ENCODE peak calls at places on chromosomes 3 and 15, in seven cellular contexts. E is heart left ventricle, W is adrenal gland, F is IMR-90, Q is ovary, A is lower leg skin, C is A549. K is an unnamed sample.

GRCh38 chr3:24493951-24494615 is 567 bp downstream of the THRB start:
- DNase-seq in E (peak; percentile 89), W (peak; percentile 78), F (no peak), Q (peak; percentile 44), A (peak; percentile 95), C (peak; percentile 37), K (no peak)

GRCh38 chr3:129277829-129278271 is 820 bp upstream of the HMCES start:
- DNase-seq in E (no peak), W (no peak), F (peak; percentile 19), Q (no peak), A (no peak), C (peak; percentile 8), K (peak; percentile 53)

GRCh38 chr3:184338538-184338945 is 1.1 kb downstream of the FAM131A start:
- DNase-seq in E (peak; percentile 90), W (peak; percentile 75), F (peak; percentile 87), Q (peak; percentile 96), A (peak; percentile 92), C (no peak), K (peak; percentile 28)

GRCh38 chr3:52798376-52798977 is 3.9 kb downstream of the ITIH3 start:
- DNase-seq in E (no peak), W (no peak), F (no peak), Q (no peak), A (no peak), C (no peak), K (no peak)

GRCh38 chr3:190073264-190073663 is 47.4 kb downstream of the P3H2 start:
- DNase-seq in E (no peak), W (no peak), F (peak; percentile 39), Q (no peak), A (no peak), C (no peak), K (no peak)

GRCh38 chr3:21356402-21356801 is 394.6 kb downstream of the ZNF385D start:
- DNase-seq in E (no peak), W (no peak), F (peak; percentile 0), Q (no peak), A (no peak), C (no peak), K (no peak)

GRCh38 chr15:69820819-69821218 is 276.9 kb downstream of the TLE3 start:
- DNase-seq in E (no peak), W (no peak), F (peak; percentile 21), Q (no peak), A (no peak), C (no peak), K (no peak)

GRCh38 chr15:86197770-86198169 is 118.1 kb downstream of the AGBL1 start:
- DNase-seq in E (no peak), W (peak; percentile 57), F (no peak), Q (no peak), A (no peak), C (no peak), K (no peak)

GRCh38 chr15:62393196-62393595 is 228.1 kb upstream of the C2CD4B start:
- DNase-seq in E (no peak), W (no peak), F (peak; percentile 51), Q (no peak), A (no peak), C (no peak), K (no peak)

GRCh38 chr3:122918576-122919290 is 108.8 kb downstream of the SEMA5B start:
- DNase-seq in E (no peak), W (no peak), F (peak; percentile 24), Q (no peak), A (no peak), C (no peak), K (no peak)

GRCh38 chr15:38354321-38354929 is 99.5 kb upstream of the FAM98B start:
- DNase-seq in E (no peak), W (peak; percentile 67), F (peak; percentile 75), Q (peak; percentile 66), A (peak; percentile 84), C (peak; percentile 66), K (peak; percentile 80)

GRCh38 chr3:128555098-128555825 is 62.3 kb upstream of the GATA2 start:
- DNase-seq in E (peak; percentile 84), W (peak; percentile 39), F (no peak), Q (peak; percentile 44), A (peak; percentile 90), C (no peak), K (no peak)

GRCh38 chr15:76199106-76200082 is 111.9 kb downstream of the ETFA start:
- DNase-seq in E (peak; percentile 85), W (peak; percentile 83), F (peak; percentile 79), Q (peak; percentile 51), A (peak; percentile 86), C (no peak), K (no peak)

GRCh38 chr3:17013050-17013449 is 128.3 kb downstream of the PLCL2 start:
- DNase-seq in E (no peak), W (no peak), F (no peak), Q (no peak), A (no peak), C (no peak), K (no peak)

GRCh38 chr3:63818282-63819150 is 583 bp upstream of the C3orf49 start:
- DNase-seq in E (no peak), W (peak; percentile 62), F (peak; percentile 61), Q (peak; percentile 69), A (peak; percentile 88), C (peak; percentile 33), K (peak; percentile 77)

GRCh38 chr3:111715911-111716523 is 120.9 kb upstream of the ZBED2 start:
- DNase-seq in E (no peak), W (peak; percentile 55), F (peak; percentile 45), Q (peak; percentile 29), A (no peak), C (peak; percentile 61), K (peak; percentile 37)

GRCh38 chr15:68930268-68931022 is at the start of gene SPESP1:
- DNase-seq in E (peak; percentile 89), W (peak; percentile 85), F (peak; percentile 62), Q (peak; percentile 71), A (peak; percentile 89), C (no peak), K (peak; percentile 78)

GRCh38 chr15:84747423-84748273 is 744 bp upstream of the ZNF592 start:
- DNase-seq in E (peak; percentile 90), W (peak; percentile 78), F (peak; percentile 60), Q (peak; percentile 72), A (peak; percentile 95), C (peak; percentile 83), K (peak; percentile 86)
- TF ChIP-seq POLR2A in E (no peak), W (no peak), F (no peak), Q (no peak), A (no peak), C (peak; percentile 52), K (peak; percentile 84)

DNA sequence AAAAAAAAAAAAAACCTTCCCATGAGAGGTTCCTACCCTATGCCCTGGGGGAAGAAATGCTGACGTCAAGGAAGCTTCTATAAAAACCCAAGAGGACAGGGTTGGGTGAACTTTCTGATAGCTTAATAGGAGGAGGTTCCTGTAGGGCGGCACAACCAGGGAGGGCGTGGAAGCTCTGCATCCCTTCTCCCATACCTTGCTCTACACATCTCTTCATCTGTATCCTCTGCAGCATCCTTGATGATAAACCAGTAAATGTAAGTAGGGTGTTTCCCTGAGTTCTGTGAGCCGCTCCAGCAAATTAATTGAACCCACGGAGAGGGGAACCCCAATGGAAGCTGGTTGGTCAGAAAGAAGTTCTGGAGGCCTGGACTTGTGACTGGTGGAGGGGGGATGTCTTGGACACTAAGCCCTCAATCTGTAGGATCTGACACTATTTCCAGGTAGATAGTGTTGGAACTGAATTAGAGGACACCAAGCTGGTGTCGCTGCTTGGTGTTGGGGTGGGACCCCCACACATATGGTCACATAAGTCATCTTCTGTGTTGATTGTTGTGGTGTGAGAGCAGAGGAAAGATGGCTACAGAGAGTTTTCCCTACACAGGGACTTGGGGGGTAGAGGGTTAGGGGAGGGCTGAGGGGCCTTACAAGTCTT is 91.5 kb downstream of the ST6GAL1 start:
- DNase-seq in E (no peak), W (no peak), F (no peak), Q (no peak), A (no peak), C (peak; percentile 8), K (peak; percentile 55)
- TF ChIP-seq POLR2A in E (no peak), W (no peak), F (no peak), Q (no peak), A (no peak), C (no peak), K (no peak)

GRCh38 chr3:12810013-12810780 is 13.7 kb downstream of the CAND2 start:
- DNase-seq in E (peak; percentile 98), W (peak; percentile 98), F (peak; percentile 81), Q (peak; percentile 98), A (peak; percentile 99), C (peak; percentile 91), K (peak; percentile 96)
- TF ChIP-seq POLR2A in E (no peak), W (no peak), F (no peak), Q (peak; percentile 47), A (no peak), C (peak; percentile 85), K (peak; percentile 44)

DNA sequence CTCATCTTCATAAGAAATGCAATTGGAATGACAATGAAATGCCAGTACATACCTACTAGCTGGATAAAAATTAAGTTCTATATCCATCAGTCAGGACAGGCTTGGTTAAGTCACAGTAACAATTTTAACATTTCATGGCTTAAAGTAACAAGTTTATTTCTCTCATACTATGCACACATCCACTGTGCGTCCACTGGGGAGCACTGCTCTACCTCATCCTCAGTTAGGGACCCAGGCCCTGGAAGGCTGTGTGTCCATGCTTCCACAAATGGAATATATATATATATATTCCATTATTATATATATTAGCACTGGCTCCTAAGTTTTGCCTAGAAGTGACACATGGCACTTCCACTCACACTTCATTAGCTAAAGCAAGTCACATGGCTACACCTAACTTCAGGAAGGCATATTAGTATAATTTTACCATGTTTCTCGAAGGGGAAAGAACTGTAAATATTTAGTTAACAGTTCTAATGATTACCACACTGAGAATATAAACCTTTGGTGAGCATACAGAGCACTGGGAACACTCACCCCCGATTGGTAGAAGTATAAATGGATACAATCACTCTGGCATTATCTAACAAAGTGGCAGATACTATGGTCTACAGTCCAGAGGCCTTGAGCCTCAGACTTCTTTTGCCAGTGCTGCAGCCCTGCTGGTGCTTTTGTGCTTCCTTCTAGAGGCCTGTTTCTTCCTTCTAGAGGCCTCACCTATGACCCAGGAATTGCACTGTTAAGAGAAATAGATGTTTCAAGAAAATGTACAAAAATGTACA is 28.6 kb downstream of the AP3S2 start:
- DNase-seq in E (no peak), W (no peak), F (no peak), Q (no peak), A (no peak), C (no peak), K (no peak)
- TF ChIP-seq POLR2A in E (no peak), W (no peak), F (no peak), Q (no peak), A (no peak), C (no peak), K (no peak)

GRCh38 chr15:99708563-99708962 is 24.7 kb downstream of the LYSMD4 start:
- DNase-seq in E (peak; percentile 81), W (peak; percentile 64), F (peak; percentile 91), Q (peak; percentile 73), A (peak; percentile 96), C (peak; percentile 71), K (peak; percentile 80)
- TF ChIP-seq POLR2A in E (no peak), W (no peak), F (no peak), Q (no peak), A (no peak), C (no peak), K (no peak)

GRCh38 chr3:37509069-37509468 is 334.7 kb upstream of the LRRFIP2 start:
- DNase-seq in E (no peak), W (no peak), F (no peak), Q (no peak), A (no peak), C (no peak), K (no peak)
- TF ChIP-seq POLR2A in E (no peak), W (no peak), F (no peak), Q (no peak), A (no peak), C (no peak), K (no peak)